ENCODE peak calls at places on chromosomes 16 and 17, in nine cellular contexts. I is GM12892, M is OCI-LY7, E is breast epithelium, R is A673, A is NCI-H446, U is NCI-H774, L is PC-3, J is iris pigment epithelial cell. G is an unnamed sample.

GRCh38 chr17:50107790-50108414 is 12.8 kb downstream of the PDK2 start:
- DNase-seq in A (no peak), I (no peak), U (no peak), J (peak; percentile 70), R (no peak), M (no peak), E (no peak), L (peak; percentile 56), G (no peak)

GRCh38 chr16:87169509-87169985 is 147.6 kb downstream of the C16orf95 start:
- DNase-seq in M (no peak), I (no peak), R (no peak), E (no peak), J (peak; percentile 29), U (peak; percentile 26), L (no peak), A (no peak), G (no peak)

GRCh38 chr17:15023589-15023988 is 241.5 kb downstream of the PMP22 start:
- DNase-seq in M (no peak), E (no peak), R (no peak), L (no peak), A (no peak), J (peak; percentile 9), I (no peak), U (no peak), G (no peak)

GRCh38 chr16:24005577-24005976 is 169.8 kb downstream of the PRKCB start:
- DNase-seq in U (no peak), R (no peak), E (no peak), L (no peak), I (no peak), M (no peak), J (no peak), A (no peak), G (no peak)

GRCh38 chr17:42180411-42180921 is 476 bp downstream of the KCNH4 start:
- DNase-seq in A (no peak), L (no peak), J (no peak), U (no peak), M (no peak), R (no peak), I (no peak), E (no peak), G (no peak)

GRCh38 chr17:77634710-77635109 is 323.8 kb upstream of the TNRC6C start:
- DNase-seq in U (no peak), L (no peak), E (no peak), J (no peak), M (peak; percentile 20), A (no peak), I (peak; percentile 44), R (no peak), G (no peak)

GRCh38 chr17:2595200-2595599 is 1.7 kb downstream of the PAFAH1B1 start:
- DNase-seq in J (no peak), R (no peak), M (peak; percentile 8), A (no peak), I (no peak), U (no peak), E (no peak), L (no peak), G (no peak)

GRCh38 chr17:41329279-41329925 is 13.9 kb upstream of the KRTAP17-1 start:
- DNase-seq in E (no peak), A (no peak), L (peak; percentile 69), R (peak; percentile 59), I (no peak), U (peak; percentile 63), M (peak; percentile 18), J (peak; percentile 57), G (no peak)

GRCh38 chr17:2064980-2065785 is 10.3 kb downstream of the HIC1 start:
- DNase-seq in U (no peak), J (peak; percentile 90), L (no peak), I (no peak), E (no peak), M (peak; percentile 53), A (no peak), R (peak; percentile 79), G (no peak)

GRCh38 chr16:4832698-4833343 is 14.3 kb downstream of the GLYR1 start:
- DNase-seq in U (no peak), M (no peak), E (no peak), L (no peak), A (no peak), J (no peak), R (no peak), I (no peak), G (no peak)

G was measured in thoracic aorta.